ENCODE peak calls at places on chromosomes 7 and 10, in nine cellular contexts. I is lower lobe of right lung, D is transverse colon, Y is uterus, O is ovary, F is colonic mucosa, Z is cardiac muscle cell, C is adrenal gland, H is A549. V is an unnamed sample. For H3K4me1, the result is how much of the 10 kb centered on the place peaks cover.

GRCh38 chr7:77537595-77538185 is 595 bp downstream of the PTPN12 start:
- DNase-seq in H (peak), Z (peak), I (peak), O (no peak), D (peak), C (peak), F (peak), Y (peak), V (no peak)

GRCh38 chr10:47325303-47326291 is 3.3 kb downstream of the GDF2 start:
- DNase-seq in C (no peak), F (no peak), Z (no peak), Y (no peak), H (no peak), I (no peak), O (no peak), D (peak), V (no peak)

GRCh38 chr7:157581740-157582139 is 244.9 kb downstream of the DNAJB6 start:
- DNase-seq in D (no peak), H (no peak), C (no peak), Z (no peak), Y (no peak), I (no peak), O (no peak), F (no peak), V (no peak)

GRCh38 chr7:121563177-121563576 is 167.1 kb upstream of the FAM3C start:
- DNase-seq in D (no peak), Z (no peak), H (peak), Y (no peak), F (no peak), I (no peak), C (no peak), O (no peak), V (no peak)

GRCh38 chr10:71225291-71226058 is 13.1 kb downstream of the UNC5B start:
- DNase-seq in Z (no peak), I (no peak), D (no peak), Y (peak), F (no peak), C (peak), H (no peak), O (no peak), V (no peak)

GRCh38 chr10:132223156-132223590 is 36.4 kb downstream of the DPYSL4 start:
- DNase-seq in I (peak), Z (peak), H (peak), O (peak), Y (peak), C (peak), D (peak), F (peak), V (peak)

GRCh38 chr10:86968994-86969355 is 693 bp downstream of the ADIRF start:
- DNase-seq in F (no peak), H (no peak), C (no peak), I (no peak), Y (peak), O (peak), D (no peak), Z (no peak), V (no peak)

GRCh38 chr10:130013263-130013937 is 49.3 kb upstream of the EBF3 start:
- DNase-seq in F (no peak), C (no peak), I (no peak), H (no peak), Y (no peak), D (no peak), O (no peak), Z (no peak), V (no peak)

GRCh38 chr7:56092789-56093531 is at the start of gene PHKG1:
- DNase-seq in Z (peak), Y (peak), F (peak), O (peak), D (peak), H (peak), C (peak), I (peak), V (no peak)

GRCh38 chr7:7761340-7761973 is 43.0 kb upstream of the RPA3 start:
- DNase-seq in H (peak), Z (peak), I (no peak), C (no peak), F (no peak), O (no peak), D (no peak), Y (no peak), V (no peak)

GRCh38 chr7:134431805-134432204 is 27.1 kb downstream of the AKR1B1 start:
- DNase-seq in Z (no peak), I (no peak), O (no peak), C (no peak), Y (no peak), F (peak), H (peak), D (peak), V (no peak)

GRCh38 chr7:76202666-76203030 is 952 bp downstream of the SRRM3 start:
- DNase-seq in O (no peak), C (no peak), F (no peak), H (no peak), Y (no peak), D (no peak), I (no peak), Z (no peak), V (no peak)

GRCh38 chr10:71963351-71963755 is 842 bp upstream of the CHST3 start:
- DNase-seq in O (peak), D (no peak), F (no peak), Y (peak), Z (peak), C (no peak), H (no peak), I (no peak), V (no peak)

GRCh38 chr7:130010689-130011412 is 40.3 kb downstream of the ZC3HC1 start:
- DNase-seq in Z (peak), F (peak), I (peak), Y (peak), D (peak), C (peak), O (peak), H (peak), V (peak)

GRCh38 chr10:86285136-86285790 is 81.3 kb downstream of the GRID1 start:
- DNase-seq in Z (no peak), D (no peak), Y (no peak), O (no peak), I (no peak), C (no peak), H (no peak), F (peak), V (no peak)

GRCh38 chr7:54664235-54665228 is 94.5 kb downstream of the SEC61G start:
- DNase-seq in H (peak), C (peak), F (peak), O (peak), I (no peak), Z (peak), Y (peak), D (peak), V (no peak)

GRCh38 chr10:111593578-111593977 is 516.7 kb downstream of the ADRA2A start:
- DNase-seq in O (no peak), Y (no peak), F (no peak), I (no peak), Z (no peak), D (no peak), H (no peak), C (no peak), V (no peak)

GRCh38 chr10:119768455-119769094 is 42.7 kb downstream of the INPP5F start:
- DNase-seq in Y (no peak), O (no peak), F (no peak), C (no peak), D (no peak), Z (peak), I (no peak), H (no peak), V (no peak)

GRCh38 chr7:116098175-116098574 is 67.6 kb upstream of the TFEC start:
- DNase-seq in O (no peak), Y (no peak), I (no peak), D (no peak), Z (no peak), C (no peak), H (no peak), F (no peak), V (no peak)

GRCh38 chr7:94397721-94398120 is 3.0 kb downstream of the COL1A2 start:
- DNase-seq in Y (no peak), D (no peak), F (no peak), I (no peak), C (no peak), Z (peak), H (no peak), O (no peak), V (no peak)

GRCh38 chr10:121792198-121792597 is 135.6 kb downstream of the ATE1 start:
- DNase-seq in D (no peak), F (no peak), I (no peak), Z (peak), O (no peak), C (peak), H (no peak), Y (no peak), V (no peak)

GRCh38 chr7:6027806-6028365 is 3.3 kb upstream of the ANKRD61 start:
- DNase-seq in D (no peak), H (no peak), Y (no peak), C (no peak), F (no peak), Z (no peak), O (no peak), I (no peak), V (no peak)

GRCh38 chr7:150375662-150376521 is 3.2 kb upstream of the ZNF775 start:
- DNase-seq in I (no peak), O (no peak), Y (no peak), D (peak), C (no peak), F (peak), H (no peak), Z (no peak), V (no peak)

GRCh38 chr7:157587487-157588270 is 250.9 kb downstream of the DNAJB6 start:
- DNase-seq in D (no peak), Y (no peak), I (no peak), Z (no peak), H (no peak), C (no peak), O (no peak), F (no peak), V (no peak)

GRCh38 chr10:28331821-28332220 is 29.0 kb upstream of the MPP7 start:
- DNase-seq in D (no peak), H (no peak), O (no peak), C (no peak), F (no peak), I (no peak), Y (no peak), Z (peak), V (no peak)

GRCh38 chr10:125037145-125037544 is 95.2 kb downstream of the ZRANB1 start:
- DNase-seq in D (peak), C (peak), F (peak), I (peak), Y (no peak), H (peak), O (no peak), Z (peak), V (no peak)

GRCh38 chr7:113086431-113086888 is at the start of gene GPR85:
- DNase-seq in F (no peak), I (peak), C (peak), D (peak), Y (peak), H (peak), Z (peak), O (peak), V (no peak)

GRCh38 chr7:116426428-116427156 is 72.9 kb upstream of the CAV2 start:
- DNase-seq in C (peak), O (no peak), I (no peak), Z (peak), F (peak), D (peak), Y (no peak), H (peak), V (no peak)

GRCh38 chr10:108307925-108308312 is 1143.4 kb upstream of the SORCS1 start:
- DNase-seq in D (no peak), C (no peak), Y (no peak), Z (no peak), I (no peak), F (no peak), H (no peak), O (no peak), V (no peak)

DNA sequence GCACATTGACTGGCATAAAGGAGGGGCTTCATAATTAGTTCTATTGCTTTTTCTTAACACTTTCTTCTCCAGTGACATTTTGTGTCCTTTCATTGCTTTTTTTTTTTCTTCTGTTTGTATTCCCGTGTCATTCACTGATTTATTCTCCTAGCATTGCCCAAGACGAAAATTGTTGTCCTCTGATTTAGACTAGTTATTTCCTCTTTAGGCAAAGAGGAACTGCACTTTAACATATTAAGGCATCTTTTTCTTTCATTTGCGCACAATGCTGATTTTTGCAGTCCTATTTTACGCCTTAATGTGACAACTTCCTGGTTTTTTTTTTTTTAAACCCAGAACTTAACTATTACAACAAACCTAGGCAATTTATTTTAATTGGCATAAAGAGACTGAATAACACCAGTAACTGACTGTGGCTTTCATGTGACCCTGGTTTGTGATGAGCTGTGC is 39.7 kb downstream of the ARID5B start:
- DNase-seq in Y (no peak), D (no peak), I (no peak), Z (no peak), C (no peak), F (no peak), O (no peak), H (no peak), V (no peak)
- H3K4me1 ChIP-seq in Y (under half), D (half or more), I (half or more), Z (under half), C (half or more), F (under half), O (under half), H (under half), V (under half)

DNA sequence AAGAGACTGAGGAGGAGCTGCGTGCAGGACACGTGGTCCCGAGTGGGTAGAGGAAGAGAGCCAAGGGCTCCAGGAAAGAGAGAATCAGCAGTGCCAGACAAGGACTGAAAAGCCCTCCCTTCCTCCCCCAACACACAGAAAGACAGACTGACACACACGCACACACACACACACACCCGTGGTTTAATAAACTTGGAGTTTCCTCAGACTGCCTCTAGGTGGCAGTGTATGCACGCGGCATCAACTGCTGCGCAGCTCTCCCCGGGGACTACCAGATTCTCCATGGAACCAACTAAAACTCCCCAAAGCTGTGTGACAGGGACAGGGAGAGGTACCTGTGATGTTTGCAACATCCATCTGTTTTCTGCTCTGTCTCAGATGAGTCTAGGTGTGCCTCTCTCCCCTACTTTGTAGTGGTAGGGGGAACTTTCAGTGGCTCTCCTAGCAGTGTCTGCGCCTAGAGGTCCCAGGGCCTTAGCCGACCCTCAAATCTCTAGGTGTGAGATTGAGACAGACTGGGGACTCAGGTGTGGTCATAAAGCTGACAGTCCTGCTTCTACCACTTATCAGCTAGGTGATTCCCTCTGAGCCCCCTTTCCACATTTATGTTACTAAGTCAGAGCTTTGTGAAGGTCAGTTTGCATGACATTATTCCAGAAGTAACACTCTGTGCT is 9.3 kb upstream of the TSPAN14 start:
- DNase-seq in O (peak), D (peak), Z (peak), I (peak), Y (peak), F (peak), H (peak), C (peak), V (no peak)
- H3K27ac ChIP-seq in O (no peak), D (no peak), Z (no peak), I (peak), Y (no peak), F (no peak), H (peak), C (no peak), V (no peak)

GRCh38 chr10:98169379-98169778 is 34.9 kb downstream of the R3HCC1L start:
- DNase-seq in I (no peak), O (no peak), Y (no peak), Z (no peak), H (no peak), F (no peak), D (no peak), C (no peak), V (no peak)

GRCh38 chr10:98168147-98168546 is 33.7 kb downstream of the R3HCC1L start:
- DNase-seq in C (no peak), H (no peak), Z (no peak), O (no peak), I (no peak), F (no peak), Y (no peak), D (no peak), V (no peak)

GRCh38 chr10:98168766-98169165 is 34.3 kb downstream of the R3HCC1L start:
- DNase-seq in F (no peak), O (no peak), Z (no peak), D (no peak), I (no peak), Y (no peak), H (no peak), C (no peak), V (no peak)

GRCh38 chr10:98163941-98164340 is 29.5 kb downstream of the R3HCC1L start:
- DNase-seq in F (no peak), O (no peak), Z (no peak), H (no peak), Y (no peak), C (no peak), I (no peak), D (no peak), V (no peak)

DNA sequence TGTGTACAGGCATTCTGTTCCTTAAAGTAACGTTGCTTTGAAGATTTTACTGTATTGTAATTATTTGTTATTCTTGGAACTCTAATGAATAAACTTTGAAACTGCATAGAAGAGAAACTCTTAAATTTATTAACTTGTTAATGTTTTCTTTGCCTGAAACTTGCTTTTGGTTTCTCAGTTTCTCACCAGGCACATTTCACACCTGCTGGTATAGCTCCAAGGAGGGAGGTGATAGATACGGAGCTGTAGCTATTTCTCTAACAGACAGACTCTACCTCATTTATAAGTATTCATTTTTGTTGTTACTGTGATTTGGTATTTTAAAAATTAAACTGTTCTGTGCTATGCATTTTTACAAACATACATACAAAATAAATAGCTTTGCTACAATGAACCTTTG is 32.7 kb downstream of the R3HCC1L start:
- DNase-seq in F (no peak), D (no peak), H (no peak), C (no peak), Z (no peak), O (no peak), I (no peak), Y (no peak), V (no peak)
- H3K4me1 ChIP-seq in F (under half), D (under half), H (under half), C (under half), Z (under half), O (under half), I (under half), Y (under half), V (under half)

GRCh38 chr7:41701068-41701467 is 1.8 kb downstream of the INHBA start:
- DNase-seq in D (no peak), F (no peak), O (peak), Z (no peak), C (no peak), Y (no peak), H (no peak), I (no peak), V (no peak)

GRCh38 chr7:41698726-41699125 is 4.2 kb downstream of the INHBA start:
- DNase-seq in I (no peak), H (no peak), Z (peak), D (no peak), C (no peak), Y (no peak), O (no peak), F (no peak), V (no peak)

GRCh38 chr7:41698114-41698513 is 4.8 kb downstream of the INHBA start:
- DNase-seq in D (no peak), C (no peak), O (no peak), I (no peak), Z (no peak), H (no peak), Y (no peak), F (no peak), V (no peak)

GRCh38 chr7:41700044-41700471 is 2.8 kb downstream of the INHBA start:
- DNase-seq in F (no peak), Z (peak), C (no peak), Y (no peak), O (peak), D (no peak), H (no peak), I (no peak), V (no peak)

GRCh38 chr7:41699532-41699931 is 3.4 kb downstream of the INHBA start:
- DNase-seq in I (peak), O (peak), F (no peak), Y (no peak), D (no peak), H (no peak), C (peak), Z (peak), V (no peak)
- H3K27ac ChIP-seq in I (peak), O (peak), F (no peak), Y (peak), D (no peak), H (no peak), C (no peak), Z (peak), V (no peak)

DNA sequence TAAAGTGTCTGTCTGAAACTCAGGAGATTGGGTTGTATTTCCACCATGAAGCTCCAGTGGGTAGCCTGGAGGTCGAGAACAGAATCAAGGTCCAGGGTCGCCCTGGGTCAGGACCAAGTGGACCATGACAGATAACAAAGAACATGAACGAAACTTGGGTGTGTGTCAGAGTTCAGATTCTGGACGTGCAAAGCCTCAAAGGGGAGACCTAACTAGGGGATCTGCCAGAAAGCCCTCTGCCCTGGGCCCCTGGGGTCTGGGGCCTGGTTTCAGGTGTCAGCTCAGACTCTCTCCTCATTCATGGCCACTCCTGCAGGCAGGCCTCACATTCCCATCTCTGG is 1.6 kb downstream of the RASSF4 start:
- DNase-seq in I (no peak), D (no peak), Y (no peak), H (no peak), C (no peak), Z (no peak), F (peak), O (no peak), V (no peak)
- H3K4me1 ChIP-seq in I (half or more), D (under half), Y (under half), H (under half), C (under half), Z (half or more), F (under half), O (under half), V (under half)

DNA sequence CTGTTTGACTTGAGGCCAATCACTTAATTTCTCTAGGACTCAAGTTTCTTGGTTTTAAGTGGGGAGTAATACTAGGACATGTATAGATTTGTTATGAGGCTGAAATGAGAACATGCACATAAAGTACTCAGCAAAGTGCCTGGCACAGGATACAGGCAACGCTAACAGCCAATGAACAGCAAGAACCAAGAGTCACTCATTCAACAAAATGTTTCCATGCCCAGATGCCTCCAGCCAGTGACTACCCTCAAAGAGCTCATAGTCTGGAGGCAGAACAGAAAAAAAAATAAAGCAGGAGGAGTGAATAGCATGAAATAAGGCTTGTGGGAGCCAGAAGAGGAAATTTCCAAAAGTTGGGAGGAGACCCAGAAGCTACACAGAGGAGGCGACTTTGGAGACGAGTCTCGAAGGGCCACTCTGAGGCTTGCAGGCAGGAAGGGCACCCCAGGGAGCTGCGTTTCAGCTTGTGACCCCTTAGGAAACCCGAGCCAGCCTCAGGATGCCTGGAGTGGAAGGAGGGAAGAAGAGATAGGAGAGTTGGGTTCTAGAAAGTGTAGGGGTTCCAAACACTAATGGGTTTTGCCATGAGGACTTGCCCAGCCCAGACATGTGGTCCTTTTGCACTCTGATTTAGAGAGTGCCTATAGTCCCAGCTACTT is 70.0 kb downstream of the CXCL12 start:
- DNase-seq in D (no peak), Z (no peak), H (no peak), Y (no peak), O (no peak), F (no peak), I (no peak), C (no peak), V (no peak)
- H3K27ac ChIP-seq in D (no peak), Z (no peak), H (no peak), Y (no peak), O (no peak), F (no peak), I (no peak), C (no peak), V (no peak)

V was measured in iPS DF 6.9.